ENCODE peak calls at places on chromosomes 13 and 19, in six cellular contexts. P is A549, A is endothelial cell of umbilical vein, X is H1, H is HepG2, I is K562. D is an unnamed sample.

GRCh38 chr19:17333611-17334413 is 843 bp downstream of the ANO8 start:
- DNase-seq in P (peak; percentile 38), A (no peak), X (peak; percentile 71), H (no peak), I (peak; percentile 69), D (peak; percentile 61)

GRCh38 chr19:18230941-18231734 is 4.9 kb upstream of the PDE4C start:
- DNase-seq in P (peak; percentile 68), A (no peak), X (peak; percentile 52), H (no peak), I (no peak), D (no peak)

GRCh38 chr13:100306042-100306441 is 217.1 kb downstream of the PCCA start:
- DNase-seq in P (no peak), A (no peak), X (no peak), H (no peak), I (no peak), D (no peak)

GRCh38 chr19:47274071-47274890 is at the start of gene INAFM1:
- DNase-seq in P (peak; percentile 92), A (peak; percentile 90), X (peak; percentile 100), H (peak; percentile 76), I (peak; percentile 89), D (peak; percentile 99)

GRCh38 chr19:44113784-44114390 is 688 bp downstream of the ZNF225 start:
- DNase-seq in P (peak; percentile 46), A (no peak), X (no peak), H (no peak), I (no peak), D (no peak)

GRCh38 chr19:46753420-46754155 is 7.3 kb upstream of the STRN4 start:
- DNase-seq in P (peak; percentile 79), A (peak; percentile 41), X (peak; percentile 78), H (peak; percentile 48), I (peak; percentile 57), D (peak; percentile 77)

GRCh38 chr19:49809155-49809986 is 3.7 kb downstream of the FUZ start:
- DNase-seq in P (peak; percentile 60), A (peak; percentile 18), X (peak; percentile 82), H (peak; percentile 35), I (no peak), D (peak; percentile 67)

GRCh38 chr13:50612717-50613116 is 230.8 kb downstream of the DLEU7 start:
- DNase-seq in P (no peak), A (peak; percentile 13), X (no peak), H (peak; percentile 22), I (no peak), D (no peak)

GRCh38 chr19:2149980-2150793 is 1.2 kb downstream of the AP3D1 start:
- DNase-seq in P (no peak), A (peak; percentile 19), X (no peak), H (no peak), I (peak; percentile 50), D (no peak)

GRCh38 chr13:99865420-99865930 is 106.1 kb downstream of the ZIC5 start:
- DNase-seq in P (no peak), A (no peak), X (no peak), H (no peak), I (no peak), D (no peak)

GRCh38 chr13:92991687-92992086 is 234.9 kb upstream of the GPC6 start:
- DNase-seq in P (no peak), A (no peak), X (no peak), H (no peak), I (no peak), D (no peak)

GRCh38 chr19:48819366-48819816 is 8.6 kb upstream of the BCAT2 start:
- DNase-seq in P (no peak), A (peak; percentile 48), X (no peak), H (no peak), I (no peak), D (no peak)

GRCh38 chr13:81382236-81382635 is 1041.3 kb upstream of the SPRY2 start:
- DNase-seq in P (no peak), A (no peak), X (no peak), H (no peak), I (no peak), D (no peak)

GRCh38 chr13:30869491-30869890 is 36.6 kb upstream of the MEDAG start:
- DNase-seq in P (no peak), A (peak; percentile 8), X (no peak), H (no peak), I (no peak), D (no peak)

GRCh38 chr13:80082396-80083096 is 258.4 kb downstream of the SPRY2 start:
- DNase-seq in P (no peak), A (peak; percentile 16), X (no peak), H (no peak), I (no peak), D (no peak)

GRCh38 chr19:12611361-12611699 is 610 bp downstream of the ZNF791 start:
- DNase-seq in P (peak; percentile 60), A (peak; percentile 74), X (peak; percentile 62), H (peak; percentile 70), I (peak; percentile 46), D (peak; percentile 55)

GRCh38 chr13:80084086-80084676 is 256.7 kb downstream of the SPRY2 start:
- DNase-seq in P (no peak), A (peak; percentile 75), X (no peak), H (no peak), I (no peak), D (no peak)

GRCh38 chr13:24074687-24075086 is 85.8 kb upstream of the SPATA13 start:
- DNase-seq in P (no peak), A (peak; percentile 84), X (no peak), H (no peak), I (no peak), D (no peak)

GRCh38 chr13:48831248-48831647 is 144.5 kb upstream of the FNDC3A start:
- DNase-seq in P (no peak), A (no peak), X (no peak), H (no peak), I (no peak), D (no peak)

GRCh38 chr19:38850231-38850975 is 617 bp upstream of the HNRNPL start:
- DNase-seq in P (peak; percentile 100), A (peak; percentile 100), X (peak; percentile 96), H (peak; percentile 100), I (peak; percentile 93), D (peak; percentile 99)

GRCh38 chr19:38849746-38850230 is at the start of gene HNRNPL:
- DNase-seq in P (no peak), A (no peak), X (peak; percentile 99), H (no peak), I (peak; percentile 93), D (peak; percentile 99)

GRCh38 chr19:38846097-38846496 is 3.7 kb downstream of the HNRNPL start:
- DNase-seq in P (no peak), A (no peak), X (no peak), H (no peak), I (no peak), D (no peak)

GRCh38 chr19:38849147-38849745 is 540 bp downstream of the HNRNPL start:
- DNase-seq in P (peak; percentile 100), A (peak; percentile 96), X (peak; percentile 94), H (peak; percentile 88), I (peak; percentile 90), D (peak; percentile 93)

GRCh38 chr19:38848299-38849146 is 1.3 kb downstream of the HNRNPL start:
- DNase-seq in P (peak; percentile 39), A (peak; percentile 16), X (no peak), H (no peak), I (no peak), D (no peak)
- TF ChIP-seq JUN in P (no peak), A (no peak), X (no peak), H (no peak), I (no peak), D (no peak)

DNA sequence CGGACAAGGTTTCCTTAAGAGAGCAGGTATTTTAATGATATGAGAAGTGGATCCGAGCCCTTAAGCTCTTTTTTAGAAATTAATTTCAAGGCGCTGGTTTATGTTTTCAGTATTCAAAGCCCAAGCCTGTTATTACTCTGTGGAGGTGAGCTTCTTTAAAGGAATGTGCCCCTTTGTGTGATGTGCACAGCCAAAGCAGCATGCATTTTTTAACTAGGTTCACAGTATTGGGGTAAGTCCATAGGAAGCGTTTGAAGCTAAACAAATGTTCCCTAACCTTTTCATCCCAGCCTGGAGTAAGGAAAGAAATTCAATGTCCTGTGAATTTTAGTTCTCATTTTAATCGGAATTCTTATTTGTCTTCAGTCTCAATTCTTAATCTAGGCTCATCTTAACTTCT is 217.5 kb downstream of the KCTD12 start:
- DNase-seq in P (no peak), A (no peak), X (no peak), H (no peak), I (no peak), D (no peak)
- TF ChIP-seq JUN in P (no peak), A (no peak), X (no peak), H (no peak), I (no peak), D (no peak)

GRCh38 chr13:70339738-70340137 is 231.5 kb upstream of the KLHL1 start:
- DNase-seq in P (no peak), A (peak; percentile 11), X (peak; percentile 52), H (peak; percentile 21), I (no peak), D (peak; percentile 43)

GRCh38 chr13:70333752-70334151 is 225.5 kb upstream of the KLHL1 start:
- DNase-seq in P (no peak), A (no peak), X (no peak), H (no peak), I (no peak), D (no peak)

DNA sequence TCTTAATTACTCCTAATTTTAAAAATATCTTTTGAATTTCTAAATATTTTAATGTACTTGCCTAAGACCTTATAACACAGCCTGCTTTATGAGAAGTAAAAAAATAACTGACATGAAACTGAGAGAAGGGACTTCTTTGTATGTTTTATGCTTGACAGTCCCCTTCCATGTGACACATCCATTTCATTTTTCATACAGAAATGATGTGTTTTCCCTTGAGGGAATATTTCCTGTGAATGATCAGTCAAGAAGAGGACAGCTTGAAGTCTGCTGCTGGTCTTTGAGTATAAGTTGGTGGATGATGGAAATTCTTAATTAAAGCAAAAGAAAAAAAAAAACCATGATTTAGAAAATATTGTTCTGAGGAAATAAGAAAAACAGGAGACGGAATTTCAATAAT is 230.4 kb upstream of the KLHL1 start:
- DNase-seq in P (no peak), A (no peak), X (no peak), H (no peak), I (no peak), D (no peak)
- TF ChIP-seq JUN in P (no peak), A (no peak), X (no peak), H (no peak), I (no peak), D (no peak)

GRCh38 chr19:23822735-23823134 is 64.0 kb upstream of the ZNF681 start:
- DNase-seq in P (no peak), A (no peak), X (no peak), H (no peak), I (no peak), D (no peak)

GRCh38 chr19:23817519-23817918 is 58.8 kb upstream of the ZNF681 start:
- DNase-seq in P (no peak), A (no peak), X (peak; percentile 46), H (peak; percentile 22), I (peak; percentile 27), D (peak; percentile 53)
- TF ChIP-seq JUN in P (no peak), A (no peak), X (no peak), H (no peak), I (no peak), D (no peak)

GRCh38 chr13:27920677-27921420 is 1.0 kb downstream of the PDX1 start:
- DNase-seq in P (peak; percentile 11), A (no peak), X (peak; percentile 66), H (no peak), I (no peak), D (peak; percentile 46)
- TF ChIP-seq JUN in P (no peak), A (no peak), X (no peak), H (no peak), I (no peak), D (no peak)

GRCh38 chr19:3966051-3967017 is 4.6 kb downstream of the DAPK3 start:
- DNase-seq in P (no peak), A (no peak), X (no peak), H (no peak), I (no peak), D (no peak)
- TF ChIP-seq JUN in P (no peak), A (no peak), X (no peak), H (no peak), I (no peak), D (no peak)

D was measured in WTC11.